ENCODE peak calls at places on chromosome 22, in seven cellular contexts. T is upper lobe of right lung, H is GF-D8, K is RKO, X is dorsolateral prefrontal cortex, U is AG04449, R is fibroblast of lung. Q is an unnamed sample.

GRCh38 chr22:38981005-38981658 is 1.0 kb upstream of the APOBEC3B start:
- DNase-seq in H (peak; percentile 24), R (peak; percentile 8), U (no peak), X (no peak), T (no peak), K (peak; percentile 76), Q (peak; percentile 82)

GRCh38 chr22:46159212-46159611 is 8.9 kb downstream of the PPARA start:
- DNase-seq in T (no peak), R (no peak), X (no peak), U (no peak), K (no peak), H (no peak), Q (no peak)

GRCh38 chr22:21443735-21444421 is 23.3 kb upstream of the TMEM191C start:
- DNase-seq in K (no peak), H (no peak), R (no peak), U (no peak), T (peak; percentile 51), X (no peak), Q (peak; percentile 1)

GRCh38 chr22:36253523-36254490 is 874 bp downstream of the APOL1 start:
- DNase-seq in H (no peak), T (no peak), R (peak; percentile 47), U (no peak), X (no peak), K (no peak), Q (no peak)

GRCh38 chr22:41528938-41529561 is 15.2 kb downstream of the POLR3H start:
- DNase-seq in U (no peak), R (no peak), H (no peak), K (no peak), T (no peak), X (no peak), Q (no peak)

GRCh38 chr22:33715221-33715620 is 205.1 kb downstream of the LARGE1 start:
- DNase-seq in U (no peak), R (no peak), H (no peak), T (no peak), K (no peak), X (no peak), Q (no peak)

GRCh38 chr22:49992921-49993648 is 19.5 kb downstream of the IL17REL start:
- DNase-seq in X (peak; percentile 88), H (peak; percentile 15), T (peak; percentile 88), K (peak; percentile 25), R (peak; percentile 37), U (no peak), Q (peak; percentile 44)

GRCh38 chr22:27810566-27810965 is 9.0 kb upstream of the MN1 start:
- DNase-seq in R (peak; percentile 77), K (no peak), T (no peak), U (no peak), X (no peak), H (no peak), Q (no peak)

GRCh38 chr22:44825310-44826150 is 73.2 kb downstream of the ARHGAP8 start:
- DNase-seq in X (no peak), R (no peak), T (no peak), H (no peak), U (no peak), K (no peak), Q (no peak)

GRCh38 chr22:27299181-27300085 is 502.1 kb downstream of the MN1 start:
- DNase-seq in T (no peak), H (no peak), U (no peak), K (no peak), R (no peak), X (no peak), Q (no peak)

GRCh38 chr22:43001271-43002197 is 13.4 kb downstream of the PACSIN2 start:
- DNase-seq in T (no peak), X (no peak), R (peak; percentile 51), K (no peak), H (no peak), U (no peak), Q (no peak)

GRCh38 chr22:36329217-36330078 is 58.3 kb downstream of the MYH9 start:
- DNase-seq in H (peak; percentile 80), X (peak; percentile 54), R (peak; percentile 94), U (peak; percentile 97), T (no peak), K (no peak), Q (peak; percentile 94)

GRCh38 chr22:46237453-46238158 is 12.5 kb downstream of the CDPF1 start:
- DNase-seq in U (no peak), T (no peak), K (no peak), X (no peak), R (no peak), H (no peak), Q (no peak)